ENCODE peak calls at places on chromosome 2, in six cellular contexts. E, U, C, J, A and Z are unnamed samples.

GRCh38 chr2:38856165-38856564 is 19.6 kb downstream of the DHX57 start:
- DNase-seq in E (peak; percentile 36), U (peak; percentile 58), C (no peak), J (peak; percentile 27), A (no peak), Z (peak; percentile 33)

GRCh38 chr2:158004131-158004530 is 97.5 kb upstream of the UPP2 start:
- DNase-seq in E (no peak), U (no peak), C (no peak), J (no peak), A (no peak), Z (no peak)

GRCh38 chr2:235934059-235934896 is 233.9 kb downstream of the GBX2 start:
- DNase-seq in E (no peak), U (no peak), C (no peak), J (no peak), A (no peak), Z (no peak)

GRCh38 chr2:128315122-128315828 is 3.4 kb downstream of the HS6ST1 start:
- DNase-seq in E (peak; percentile 7), U (no peak), C (peak; percentile 11), J (peak; percentile 5), A (no peak), Z (no peak)

GRCh38 chr2:160574472-160575140 is 81.0 kb upstream of the RBMS1 start:
- DNase-seq in E (peak; percentile 64), U (peak; percentile 81), C (no peak), J (peak; percentile 19), A (no peak), Z (peak; percentile 79)

GRCh38 chr2:33786881-33787280 is 187.8 kb upstream of the FAM98A start:
- DNase-seq in E (no peak), U (no peak), C (no peak), J (no peak), A (no peak), Z (no peak)

GRCh38 chr2:1780693-1781092 is 36.4 kb upstream of the PXDN start:
- DNase-seq in E (no peak), U (no peak), C (no peak), J (no peak), A (no peak), Z (no peak)

GRCh38 chr2:169670215-169670651 is 24.0 kb downstream of the CFAP210 start:
- DNase-seq in E (no peak), U (peak; percentile 39), C (no peak), J (no peak), A (no peak), Z (no peak)

GRCh38 chr2:81981616-81982015 is 1677.1 kb upstream of the LRRTM1 start:
- DNase-seq in E (no peak), U (no peak), C (no peak), J (no peak), A (no peak), Z (no peak)

GRCh38 chr2:166179201-166179600 is 51.4 kb upstream of the SCN1A start:
- DNase-seq in E (no peak), U (peak; percentile 54), C (no peak), J (no peak), A (no peak), Z (no peak)

GRCh38 chr2:54952978-54953456 is 97.2 kb downstream of the RTN4 start:
- DNase-seq in E (peak; percentile 45), U (no peak), C (no peak), J (no peak), A (no peak), Z (peak; percentile 29)

GRCh38 chr2:209368924-209369323 is 54.9 kb upstream of the MAP2 start:
- DNase-seq in E (no peak), U (peak; percentile 88), C (no peak), J (peak; percentile 81), A (peak; percentile 78), Z (peak; percentile 70)

GRCh38 chr2:76391663-76392062 is 680.9 kb upstream of the GCFC2 start:
- DNase-seq in E (no peak), U (no peak), C (no peak), J (peak; percentile 9), A (no peak), Z (no peak)

GRCh38 chr2:10964076-10964812 is 52.5 kb downstream of the KCNF1 start:
- DNase-seq in E (no peak), U (peak; percentile 64), C (no peak), J (no peak), A (no peak), Z (no peak)

GRCh38 chr2:2621855-2622254 is 290.8 kb upstream of the MYT1L start:
- DNase-seq in E (no peak), U (no peak), C (no peak), J (no peak), A (no peak), Z (no peak)

GRCh38 chr2:182584462-182584861 is 131.6 kb upstream of the DNAJC10 start:
- DNase-seq in E (no peak), U (no peak), C (no peak), J (no peak), A (no peak), Z (no peak)

GRCh38 chr2:96324716-96325037 is 440 bp upstream of the ITPRIPL1 start:
- DNase-seq in E (no peak), U (no peak), C (no peak), J (no peak), A (no peak), Z (no peak)

GRCh38 chr2:46869621-46870020 is 46.0 kb downstream of the MCFD2 start:
- DNase-seq in E (no peak), U (no peak), C (no peak), J (no peak), A (no peak), Z (no peak)

GRCh38 chr2:216023055-216023648 is 9.8 kb upstream of the MREG start:
- DNase-seq in E (peak; percentile 66), U (peak; percentile 78), C (no peak), J (peak; percentile 70), A (no peak), Z (no peak)

GRCh38 chr2:98847853-98848252 is 88.2 kb downstream of the CRACDL start:
- DNase-seq in E (no peak), U (no peak), C (no peak), J (no peak), A (no peak), Z (no peak)

GRCh38 chr2:230650585-230651137 is 62.0 kb upstream of the CAB39 start:
- DNase-seq in E (no peak), U (no peak), C (no peak), J (no peak), A (peak; percentile 26), Z (no peak)

GRCh38 chr2:1835581-1836201 is 91.4 kb upstream of the PXDN start:
- DNase-seq in E (no peak), U (no peak), C (no peak), J (no peak), A (peak; percentile 65), Z (no peak)

GRCh38 chr2:202847693-202848524 is 23.7 kb downstream of the ICA1L start:
- DNase-seq in E (no peak), U (no peak), C (no peak), J (no peak), A (no peak), Z (no peak)

GRCh38 chr2:10475811-10476660 is 27.9 kb upstream of the ODC1 start:
- DNase-seq in E (no peak), U (no peak), C (no peak), J (no peak), A (peak; percentile 39), Z (no peak)

GRCh38 chr2:54409752-54410151 is 46.4 kb upstream of the SPTBN1 start:
- DNase-seq in E (no peak), U (no peak), C (no peak), J (no peak), A (no peak), Z (no peak)

GRCh38 chr2:239935789-239936758 is 89.1 kb downstream of the NDUFA10 start:
- DNase-seq in E (peak; percentile 66), U (no peak), C (no peak), J (no peak), A (peak; percentile 45), Z (no peak)
- H3K4me3 ChIP-seq in E (peak overlapping the region; percentile 9), U (no peak overlapping the region), C (no peak overlapping the region), J (no peak overlapping the region), A (no peak overlapping the region), Z (no peak overlapping the region)

GRCh38 chr2:455046-455705 is 167.3 kb upstream of the ALKAL2 start:
- DNase-seq in E (no peak), U (no peak), C (no peak), J (no peak), A (no peak), Z (no peak)
- TF ChIP-seq CTCF in E (no peak), U (no peak), C (no peak), J (no peak), A (no peak), Z (no peak)

GRCh38 chr2:219619235-219619634 is 8.2 kb upstream of the SLC4A3 start:
- DNase-seq in E (no peak), U (no peak), C (no peak), J (no peak), A (no peak), Z (no peak)
- H3K4me3 ChIP-seq in E (no peak overlapping the region), U (no peak overlapping the region), C (no peak overlapping the region), J (no peak overlapping the region), A (no peak overlapping the region), Z (no peak overlapping the region)

GRCh38 chr2:88739985-88740600 is 48.6 kb downstream of the RPIA start:
- DNase-seq in E (peak; percentile 81), U (peak; percentile 87), C (peak; percentile 47), J (peak; percentile 81), A (peak; percentile 66), Z (peak; percentile 40)
- TF ChIP-seq CTCF in E (peak; percentile 92), U (peak; percentile 95), C (peak; percentile 85), J (peak; percentile 79), A (peak; percentile 95), Z (peak; percentile 94)